ENCODE peak calls at places on chromosomes 7 and 10, in eight cellular contexts. U is AG09309, E is cardiac muscle cell, J is fibroblast of the aortic adventitia, S is fibroblast of lung, Z is lower lobe of right lung, Y is Panc1, D is astrocyte of the spinal cord. O is an unnamed sample.

GRCh38 chr7:89003619-89003956 is 208.1 kb upstream of the TEX47 start:
- DNase-seq in U (no peak), E (no peak), J (no peak), S (no peak), Z (no peak), Y (no peak), D (no peak), O (no peak)

GRCh38 chr7:42046483-42046882 is 190.5 kb downstream of the GLI3 start:
- DNase-seq in U (no peak), E (no peak), J (peak; percentile 91), S (peak; percentile 77), Z (no peak), Y (no peak), D (peak; percentile 39), O (no peak)

GRCh38 chr7:76225379-76225778 is 23.7 kb downstream of the SRRM3 start:
- DNase-seq in U (no peak), E (peak; percentile 79), J (peak; percentile 31), S (peak; percentile 36), Z (no peak), Y (no peak), D (peak; percentile 14), O (no peak)

GRCh38 chr7:7970113-7970619 is 1.6 kb downstream of the GLCCI1 start:
- DNase-seq in U (no peak), E (peak; percentile 35), J (no peak), S (peak; percentile 9), Z (no peak), Y (no peak), D (peak; percentile 32), O (no peak)

GRCh38 chr10:48511855-48512191 is 93.0 kb downstream of the ARHGAP22 start:
- DNase-seq in U (no peak), E (no peak), J (no peak), S (no peak), Z (no peak), Y (no peak), D (no peak), O (peak; percentile 10)

GRCh38 chr7:74030861-74031260 is 2.9 kb downstream of the ELN start:
- DNase-seq in U (no peak), E (no peak), J (no peak), S (no peak), Z (no peak), Y (no peak), D (no peak), O (no peak)

GRCh38 chr10:112313911-112314310 is 30.7 kb downstream of the TECTB start:
- DNase-seq in U (no peak), E (no peak), J (no peak), S (no peak), Z (no peak), Y (peak; percentile 27), D (no peak), O (no peak)

GRCh38 chr7:157616931-157617330 is 280.1 kb downstream of the DNAJB6 start:
- DNase-seq in U (no peak), E (no peak), J (no peak), S (no peak), Z (no peak), Y (no peak), D (no peak), O (no peak)

GRCh38 chr10:111089293-111089692 is 12.5 kb downstream of the ADRA2A start:
- DNase-seq in U (no peak), E (no peak), J (no peak), S (no peak), Z (no peak), Y (no peak), D (no peak), O (no peak)

GRCh38 chr10:32646535-32646934 is 200.6 kb downstream of the CCDC7 start:
- DNase-seq in U (no peak), E (no peak), J (no peak), S (no peak), Z (no peak), Y (no peak), D (no peak), O (no peak)
- H3K4me3 ChIP-seq in U (no peak overlapping the region), E (no peak overlapping the region), J (no peak overlapping the region), S (no peak overlapping the region), Z (no peak overlapping the region), Y (no peak overlapping the region), D (no peak overlapping the region), O (no peak overlapping the region)

DNA sequence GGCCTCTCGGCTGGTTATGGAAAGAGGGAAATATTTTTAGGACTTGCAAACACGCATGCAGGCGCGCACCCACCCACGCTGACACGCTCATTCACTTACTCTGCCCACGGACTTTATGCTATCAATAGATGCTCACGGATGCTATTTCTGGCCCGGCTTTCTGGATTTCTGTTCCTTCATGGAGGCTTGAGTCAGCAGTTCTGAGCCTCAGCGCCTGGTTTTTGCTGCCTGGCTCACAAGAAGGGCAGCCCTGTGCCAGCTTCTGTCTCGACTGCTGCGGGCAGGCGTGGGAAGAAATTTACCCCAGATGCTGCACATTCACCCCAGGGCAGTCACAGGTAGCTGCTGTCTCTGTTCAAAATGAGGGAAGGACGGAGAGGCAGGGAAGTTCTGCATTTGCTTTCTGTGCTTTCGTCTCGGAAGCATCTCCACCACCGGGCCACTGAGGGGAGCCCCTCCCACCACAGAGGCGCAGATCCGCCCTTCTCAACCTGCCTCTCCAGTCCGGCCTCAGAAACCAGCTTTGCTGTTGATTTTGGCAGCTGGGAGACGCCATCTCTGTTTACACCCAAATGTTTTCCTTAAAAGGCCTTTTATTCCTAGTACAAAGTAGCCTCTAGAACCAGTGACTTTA is 116.2 kb upstream of the BTBD16 start:
- DNase-seq in U (peak; percentile 45), E (peak; percentile 42), J (peak; percentile 86), S (peak; percentile 76), Z (no peak), Y (no peak), D (peak; percentile 68), O (no peak)
- TF ChIP-seq CTCF in U (no peak), E (no peak), J (peak; percentile 18), S (peak; percentile 3), Z (no peak), Y (no peak), D (peak; percentile 22), O (no peak)

GRCh38 chr10:99522511-99523250 is 10.1 kb upstream of the NKX2-3 start:
- DNase-seq in U (no peak), E (no peak), J (no peak), S (no peak), Z (no peak), Y (no peak), D (no peak), O (no peak)
- H3K4me3 ChIP-seq in U (no peak overlapping the region), E (peak overlapping the region; percentile 13), J (no peak overlapping the region), S (no peak overlapping the region), Z (no peak overlapping the region), Y (no peak overlapping the region), D (no peak overlapping the region), O (no peak overlapping the region)

GRCh38 chr10:68223535-68224165 is 8.3 kb downstream of the ATOH7 start:
- DNase-seq in U (no peak), E (no peak), J (no peak), S (no peak), Z (no peak), Y (no peak), D (no peak), O (no peak)
- TF ChIP-seq CTCF in U (no peak), E (no peak), J (peak; percentile 3), S (no peak), Z (no peak), Y (peak; percentile 47), D (peak; percentile 7), O (peak; percentile 41)

GRCh38 chr7:82122290-82122689 is 321.3 kb downstream of the CACNA2D1 start:
- DNase-seq in U (no peak), E (no peak), J (no peak), S (no peak), Z (no peak), Y (no peak), D (no peak), O (no peak)

GRCh38 chr7:82128546-82128945 is 315.0 kb downstream of the CACNA2D1 start:
- DNase-seq in U (no peak), E (no peak), J (no peak), S (no peak), Z (no peak), Y (no peak), D (no peak), O (no peak)

DNA sequence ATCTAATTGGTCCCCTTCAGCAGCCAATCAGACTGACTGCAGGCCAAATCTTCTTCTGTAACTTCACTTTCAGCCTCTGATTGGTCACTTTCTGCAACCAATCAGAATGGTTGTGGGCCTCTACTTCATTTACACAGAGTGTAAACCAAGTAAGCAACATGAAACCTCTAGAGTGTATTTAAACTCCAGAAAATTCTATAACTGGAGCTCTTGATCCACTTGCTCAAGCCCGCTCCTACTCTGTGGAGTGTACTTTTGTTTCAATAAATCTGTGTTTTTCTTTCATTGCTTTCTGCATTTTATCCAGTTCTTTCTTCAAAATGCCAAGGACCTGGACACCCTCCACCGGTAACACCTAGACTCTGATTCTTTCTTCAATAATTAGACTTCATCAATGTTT is 319.1 kb downstream of the CACNA2D1 start:
- DNase-seq in U (no peak), E (no peak), J (no peak), S (no peak), Z (no peak), Y (no peak), D (no peak), O (no peak)
- H3K4me3 ChIP-seq in U (no peak overlapping the region), E (no peak overlapping the region), J (no peak overlapping the region), S (no peak overlapping the region), Z (no peak overlapping the region), Y (no peak overlapping the region), D (no peak overlapping the region), O (no peak overlapping the region)

GRCh38 chr7:40723829-40724228 is 589.0 kb downstream of the SUGCT start:
- DNase-seq in U (no peak), E (no peak), J (no peak), S (no peak), Z (no peak), Y (no peak), D (no peak), O (no peak)

GRCh38 chr7:40721344-40721949 is 586.6 kb downstream of the SUGCT start:
- DNase-seq in U (no peak), E (no peak), J (peak; percentile 50), S (peak; percentile 81), Z (no peak), Y (no peak), D (no peak), O (no peak)

GRCh38 chr7:40726559-40726958 is 591.8 kb downstream of the SUGCT start:
- DNase-seq in U (no peak), E (no peak), J (no peak), S (no peak), Z (no peak), Y (no peak), D (no peak), O (no peak)
- TF ChIP-seq CTCF in U (no peak), E (no peak), J (no peak), S (no peak), Z (no peak), Y (no peak), D (no peak), O (no peak)

GRCh38 chr10:25934673-25935139 is 677 bp downstream of the MYO3A start:
- DNase-seq in U (no peak), E (peak; percentile 58), J (no peak), S (peak; percentile 6), Z (no peak), Y (no peak), D (no peak), O (no peak)
- H3K4me3 ChIP-seq in U (no peak overlapping the region), E (peak overlapping the region; percentile 45), J (no peak overlapping the region), S (no peak overlapping the region), Z (peak overlapping the region; percentile 41), Y (peak overlapping the region; percentile 44), D (peak overlapping the region; percentile 28), O (peak overlapping the region; percentile 65)

GRCh38 chr7:117458977-117459583 is 20.7 kb upstream of the CFTR start:
- DNase-seq in U (no peak), E (peak; percentile 44), J (peak; percentile 59), S (peak; percentile 20), Z (no peak), Y (peak; percentile 17), D (peak; percentile 35), O (no peak)
- TF ChIP-seq CTCF in U (peak; percentile 55), E (peak; percentile 58), J (peak; percentile 64), S (peak; percentile 54), Z (peak; percentile 51), Y (peak; percentile 63), D (peak; percentile 59), O (peak; percentile 65)